ENCODE peak calls at places on chromosomes 7 and 10, in six cellular contexts. I is breast epithelium, Z is GM06990, K is left lung, E is neuronal stem cell, R is hepatocyte. A is an unnamed sample. For H3K36me3, the result is how much of the 10 kb centered on the place peaks cover.

GRCh38 chr10:94645285-94645684 is 38.2 kb upstream of the CYP2C18 start:
- DNase-seq in K (no peak), Z (no peak), R (no peak), E (no peak), I (no peak), A (no peak)

GRCh38 chr7:1746491-1746975 is 76.5 kb downstream of the ELFN1 start:
- DNase-seq in K (peak), R (no peak), E (no peak), I (no peak), Z (no peak), A (no peak)

GRCh38 chr10:96259884-96260511 is 11.4 kb downstream of the BLNK start:
- DNase-seq in E (no peak), I (no peak), Z (no peak), K (no peak), R (no peak), A (no peak)

GRCh38 chr7:151246161-151247015 is 2.1 kb downstream of the SMARCD3 start:
- DNase-seq in I (no peak), R (no peak), E (no peak), K (no peak), Z (no peak), A (no peak)

GRCh38 chr7:14195896-14196295 is 206.4 kb upstream of the ETV1 start:
- DNase-seq in K (no peak), Z (no peak), E (no peak), R (no peak), I (no peak), A (no peak)

GRCh38 chr7:5216931-5217330 is 26.9 kb downstream of the WIPI2 start:
- DNase-seq in E (no peak), K (no peak), R (no peak), I (no peak), Z (no peak), A (no peak)

GRCh38 chr7:16062269-16062668 is 359.1 kb downstream of the CRPPA start:
- DNase-seq in Z (no peak), I (no peak), K (no peak), R (no peak), E (no peak), A (no peak)

GRCh38 chr7:116780521-116780920 is 81.9 kb upstream of the CAPZA2 start:
- DNase-seq in K (no peak), I (no peak), Z (no peak), E (no peak), R (no peak), A (no peak)

GRCh38 chr7:138768251-138768650 is 29.5 kb upstream of the TMEM213 start:
- DNase-seq in K (no peak), R (no peak), Z (no peak), E (no peak), I (no peak), A (no peak)

GRCh38 chr10:127948791-127949190 is 41.9 kb downstream of the PTPRE start:
- DNase-seq in E (no peak), Z (no peak), I (no peak), K (no peak), R (no peak), A (no peak)

GRCh38 chr10:91144961-91145360 is 75.5 kb upstream of the PCGF5 start:
- DNase-seq in I (no peak), K (no peak), E (no peak), Z (no peak), R (no peak), A (no peak)

GRCh38 chr7:82270909-82271308 is 172.7 kb downstream of the CACNA2D1 start:
- DNase-seq in I (no peak), R (no peak), K (no peak), Z (no peak), E (no peak), A (no peak)

GRCh38 chr10:107616463-107617131 is 452.1 kb upstream of the SORCS1 start:
- DNase-seq in R (no peak), K (no peak), I (no peak), Z (no peak), E (no peak), A (no peak)

GRCh38 chr7:50540785-50541579 is 24.2 kb downstream of the DDC start:
- DNase-seq in Z (no peak), E (no peak), K (no peak), I (no peak), R (no peak), A (no peak)

DNA sequence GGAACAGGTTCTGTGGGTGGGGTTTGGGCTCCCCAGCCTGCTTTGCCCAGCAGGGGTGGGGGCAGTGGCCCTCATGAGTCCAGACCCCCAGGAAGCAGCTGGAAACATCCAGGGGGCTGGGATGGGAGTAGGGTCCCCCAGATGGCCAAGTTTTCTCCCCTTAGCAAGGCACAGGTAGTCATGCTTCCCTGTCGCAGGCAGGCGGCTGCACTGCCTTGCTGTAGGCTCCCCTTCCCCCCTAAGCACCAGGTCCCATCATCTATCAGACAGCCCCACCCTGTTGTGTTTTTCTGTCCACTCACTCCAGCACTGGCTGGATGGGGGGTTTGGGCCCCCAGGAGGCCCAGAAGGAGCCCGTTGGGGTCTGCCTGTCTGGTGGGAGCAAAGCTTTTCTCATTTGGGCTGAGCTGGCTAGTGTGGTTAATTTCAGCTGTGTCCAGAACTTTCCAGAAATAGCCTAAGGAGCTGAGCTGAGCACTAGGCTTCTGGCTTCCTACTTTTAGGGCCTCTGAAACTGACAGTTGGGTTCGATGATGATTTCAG is 7.9 kb downstream of the BRI3 start:
- DNase-seq in E (no peak), K (no peak), I (no peak), Z (no peak), R (no peak), A (no peak)
- H3K36me3 ChIP-seq in E (under half), K (under half), I (under half), Z (under half), R (under half), A (under half)

GRCh38 chr10:99952799-99953198 is 56.9 kb downstream of the DNMBP start:
- DNase-seq in Z (no peak), R (no peak), E (no peak), K (no peak), I (no peak), A (no peak)
- H3K36me3 ChIP-seq in Z (under half), R (under half), E (under half), K (under half), I (under half), A (under half)

GRCh38 chr10:79123547-79123963 is 54.8 kb downstream of the ZMIZ1 start:
- DNase-seq in Z (no peak), I (no peak), K (no peak), R (no peak), E (no peak), A (no peak)
- H3K36me3 ChIP-seq in Z (under half), I (under half), K (under half), R (under half), E (under half), A (under half)

GRCh38 chr10:62067560-62067959 is 166.1 kb downstream of the ARID5B start:
- DNase-seq in E (no peak), Z (no peak), I (no peak), R (no peak), K (no peak), A (no peak)

GRCh38 chr10:62069452-62070191 is 168.1 kb downstream of the ARID5B start:
- DNase-seq in K (no peak), R (no peak), I (no peak), Z (no peak), E (no peak), A (no peak)

GRCh38 chr10:62072901-62073300 is 171.4 kb downstream of the ARID5B start:
- DNase-seq in Z (no peak), I (no peak), R (no peak), K (no peak), E (no peak), A (no peak)

GRCh38 chr10:62071846-62072281 is 170.4 kb downstream of the ARID5B start:
- DNase-seq in Z (no peak), K (no peak), R (no peak), I (no peak), E (no peak), A (no peak)

DNA sequence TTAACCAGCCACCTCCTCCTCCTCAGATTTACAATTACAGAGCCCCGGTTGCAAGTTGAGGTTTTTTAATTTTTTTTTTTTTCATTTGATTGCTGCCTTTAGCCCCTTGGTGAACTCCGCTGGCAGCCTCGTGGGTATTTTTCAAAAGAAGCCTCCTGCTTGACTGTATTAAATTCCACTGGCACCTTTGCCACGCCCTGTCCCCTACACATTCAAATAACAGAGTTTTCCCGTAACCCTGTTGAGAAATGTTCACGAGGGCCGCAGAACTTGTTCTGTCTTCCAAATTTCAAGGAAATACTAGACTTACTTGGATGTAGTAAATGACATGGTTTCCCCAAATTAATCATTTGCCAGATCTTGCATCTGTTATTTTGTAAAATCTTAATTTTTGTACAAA is 167.0 kb downstream of the ARID5B start:
- DNase-seq in I (no peak), Z (no peak), E (no peak), K (no peak), R (no peak), A (no peak)
- H3K36me3 ChIP-seq in I (under half), Z (under half), E (under half), K (under half), R (under half), A (under half)

DNA sequence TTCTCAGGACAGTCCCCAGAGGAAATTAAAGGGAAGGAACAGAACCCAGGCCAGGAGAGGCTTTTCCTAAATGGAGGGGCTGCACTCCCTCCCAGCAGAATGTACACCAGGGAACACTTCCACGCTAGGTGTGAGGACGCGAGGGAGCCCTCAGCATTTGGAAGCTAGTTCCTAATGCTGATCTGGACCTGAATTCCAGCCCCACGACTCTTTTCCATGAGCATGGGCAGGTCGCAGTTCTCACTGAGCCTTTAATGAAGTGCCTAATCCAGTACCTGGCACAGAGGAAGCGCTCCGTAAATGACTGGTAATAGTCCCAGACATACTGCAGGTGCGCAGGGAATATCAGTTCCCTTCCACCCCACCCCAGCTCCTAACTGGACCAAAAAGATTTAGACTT is 1.1 kb downstream of the ALOX5 start:
- DNase-seq in E (no peak), K (no peak), R (no peak), I (no peak), Z (no peak), A (no peak)
- H3K36me3 ChIP-seq in E (under half), K (under half), R (under half), I (under half), Z (under half), A (under half)

DNA sequence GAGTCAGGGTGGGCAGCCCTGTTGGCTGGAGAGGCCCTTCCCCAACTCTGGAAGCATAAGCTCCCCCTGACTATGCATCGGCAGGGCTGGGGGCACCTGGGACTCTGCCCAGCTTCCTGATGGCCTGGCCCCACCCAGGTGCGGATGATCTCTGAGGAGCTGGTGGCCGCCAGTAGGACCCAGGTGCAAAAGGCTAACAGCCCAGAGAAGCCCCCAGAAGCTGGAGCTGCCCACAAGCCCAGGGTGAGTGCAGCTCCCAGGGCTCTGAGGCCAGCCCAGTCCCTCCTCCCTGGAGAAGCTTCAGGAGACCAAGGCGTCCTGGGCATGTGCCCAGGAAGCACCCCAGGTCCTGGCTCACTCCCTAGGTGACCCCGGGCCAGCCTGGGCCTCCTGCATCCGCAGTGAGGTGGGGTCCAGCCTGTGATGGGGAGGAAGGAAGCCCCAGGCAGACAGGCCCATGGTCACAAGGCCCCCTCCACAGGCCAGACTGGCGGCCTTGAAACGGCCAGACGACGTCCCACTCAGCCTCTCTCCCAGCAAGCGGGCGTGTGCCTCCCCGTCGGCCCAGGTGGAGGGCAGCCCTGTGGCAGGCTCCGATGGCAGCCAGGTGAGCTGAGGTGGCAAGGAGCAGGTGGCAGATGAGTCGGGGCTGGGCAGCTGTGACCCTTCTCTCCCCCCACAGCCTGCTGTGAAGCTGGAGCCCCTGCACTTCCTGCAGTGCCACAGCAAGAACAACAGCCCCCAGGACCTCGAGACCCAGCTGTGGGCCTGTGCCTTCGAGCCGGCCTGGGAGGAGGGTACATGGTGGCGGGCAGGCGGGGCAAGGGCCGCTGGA is 3.0 kb downstream of the LRWD1 start:
- DNase-seq in E (no peak), R (no peak), I (no peak), Z (peak), K (peak), A (no peak)
- H3K36me3 ChIP-seq in E (under half), R (under half), I (under half), Z (under half), K (under half), A (under half)

GRCh38 chr7:92200791-92201190 is 21.8 kb upstream of the LRRD1 start:
- DNase-seq in Z (no peak), E (no peak), R (no peak), I (no peak), K (no peak), A (no peak)
- H3K36me3 ChIP-seq in Z (under half), E (under half), R (under half), I (under half), K (under half), A (under half)

GRCh38 chr7:102917436-102918353 is 4.9 kb downstream of the LRRC17 start:
- DNase-seq in Z (no peak), E (no peak), R (no peak), I (no peak), K (no peak), A (no peak)

GRCh38 chr7:102914585-102914984 is 1.8 kb downstream of the LRRC17 start:
- DNase-seq in I (no peak), Z (no peak), E (no peak), R (peak), K (no peak), A (no peak)

GRCh38 chr7:102918865-102919264 is 6.1 kb downstream of the LRRC17 start:
- DNase-seq in I (no peak), Z (no peak), E (no peak), R (no peak), K (no peak), A (no peak)

GRCh38 chr7:102916881-102917280 is 4.1 kb downstream of the LRRC17 start:
- DNase-seq in R (no peak), K (no peak), Z (no peak), E (no peak), I (no peak), A (no peak)

GRCh38 chr7:102916426-102916825 is 3.6 kb downstream of the LRRC17 start:
- DNase-seq in E (no peak), I (no peak), R (no peak), Z (no peak), K (no peak), A (no peak)
- H3K36me3 ChIP-seq in E (under half), I (under half), R (under half), Z (under half), K (under half), A (under half)

GRCh38 chr7:65974876-65975275 is 7.1 kb downstream of the GUSB start:
- DNase-seq in Z (no peak), K (no peak), R (no peak), E (no peak), I (no peak), A (no peak)
- H3K36me3 ChIP-seq in Z (under half), K (under half), R (under half), E (half or more), I (under half), A (under half)

DNA sequence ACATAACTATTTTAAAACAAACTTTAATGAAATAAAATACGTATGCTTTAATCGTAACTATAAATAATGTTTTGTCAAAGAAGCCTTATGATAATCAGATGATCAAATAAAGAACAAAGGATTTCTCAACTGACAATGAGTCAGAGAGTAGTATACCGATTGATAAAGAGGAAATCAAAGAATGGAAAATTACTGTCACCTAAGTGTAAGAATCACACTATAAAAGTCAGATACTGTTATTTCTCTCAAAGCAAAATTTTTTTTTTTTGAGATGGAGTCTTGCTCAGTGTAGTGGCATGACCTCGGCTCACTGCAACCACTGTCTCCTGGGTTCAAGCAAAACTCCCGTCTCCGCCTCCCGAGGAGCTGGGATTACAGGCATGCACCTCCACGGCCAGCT is 18.8 kb downstream of the DNAJC2 start:
- DNase-seq in K (no peak), I (no peak), Z (no peak), R (no peak), E (no peak), A (no peak)
- H3K36me3 ChIP-seq in K (under half), I (under half), Z (under half), R (under half), E (under half), A (under half)